ENCODE peak calls at places on chromosome 4, in four cellular contexts. H, R, G and O are unnamed samples.

GRCh38 chr4:135371137-135371536 is 1169.5 kb upstream of the PABPC4L start:
- DNase-seq in H (no peak), R (no peak), G (peak; percentile 30), O (no peak)

GRCh38 chr4:95095352-95095974 is 337.7 kb downstream of the BMPR1B start:
- DNase-seq in H (no peak), R (no peak), G (peak; percentile 44), O (no peak)

GRCh38 chr4:152981278-152981677 is 45.2 kb downstream of the FHDC1 start:
- DNase-seq in H (no peak), R (no peak), G (no peak), O (peak; percentile 40)

GRCh38 chr4:4919926-4920325 is 60.5 kb downstream of the MSX1 start:
- DNase-seq in H (no peak), R (no peak), G (no peak), O (no peak)

GRCh38 chr4:54741161-54741560 is 83.4 kb downstream of the KIT start:
- DNase-seq in H (no peak), R (no peak), G (peak; percentile 18), O (no peak)

GRCh38 chr4:20840648-20841190 is 140.5 kb downstream of the PACRGL start:
- DNase-seq in H (no peak), R (no peak), G (no peak), O (no peak)

GRCh38 chr4:57442834-57443291 is 332.7 kb upstream of the IGFBP7 start:
- DNase-seq in H (peak; percentile 56), R (peak; percentile 42), G (peak; percentile 83), O (no peak)

GRCh38 chr4:170122252-170122651 is 32.5 kb upstream of the AADAT start:
- DNase-seq in H (no peak), R (no peak), G (no peak), O (no peak)

GRCh38 chr4:20652226-20652836 is 47.9 kb upstream of the PACRGL start:
- DNase-seq in H (no peak), R (no peak), G (no peak), O (no peak)

GRCh38 chr4:74223098-74223497 is 65.2 kb downstream of the MTHFD2L start:
- DNase-seq in H (no peak), R (no peak), G (no peak), O (no peak)

GRCh38 chr4:74218201-74218600 is 60.3 kb downstream of the MTHFD2L start:
- DNase-seq in H (no peak), R (no peak), G (no peak), O (no peak)

GRCh38 chr4:74228691-74229640 is 71.0 kb downstream of the MTHFD2L start:
- DNase-seq in H (peak; percentile 79), R (peak; percentile 76), G (peak; percentile 93), O (peak; percentile 88)

GRCh38 chr4:74219241-74219640 is 61.3 kb downstream of the MTHFD2L start:
- DNase-seq in H (no peak), R (no peak), G (peak; percentile 10), O (no peak)

GRCh38 chr4:74223801-74224200 is 65.9 kb downstream of the MTHFD2L start:
- DNase-seq in H (no peak), R (no peak), G (no peak), O (no peak)
- H3K27ac ChIP-seq in H (no peak overlapping the region), R (no peak overlapping the region), G (no peak overlapping the region), O (no peak overlapping the region)

DNA sequence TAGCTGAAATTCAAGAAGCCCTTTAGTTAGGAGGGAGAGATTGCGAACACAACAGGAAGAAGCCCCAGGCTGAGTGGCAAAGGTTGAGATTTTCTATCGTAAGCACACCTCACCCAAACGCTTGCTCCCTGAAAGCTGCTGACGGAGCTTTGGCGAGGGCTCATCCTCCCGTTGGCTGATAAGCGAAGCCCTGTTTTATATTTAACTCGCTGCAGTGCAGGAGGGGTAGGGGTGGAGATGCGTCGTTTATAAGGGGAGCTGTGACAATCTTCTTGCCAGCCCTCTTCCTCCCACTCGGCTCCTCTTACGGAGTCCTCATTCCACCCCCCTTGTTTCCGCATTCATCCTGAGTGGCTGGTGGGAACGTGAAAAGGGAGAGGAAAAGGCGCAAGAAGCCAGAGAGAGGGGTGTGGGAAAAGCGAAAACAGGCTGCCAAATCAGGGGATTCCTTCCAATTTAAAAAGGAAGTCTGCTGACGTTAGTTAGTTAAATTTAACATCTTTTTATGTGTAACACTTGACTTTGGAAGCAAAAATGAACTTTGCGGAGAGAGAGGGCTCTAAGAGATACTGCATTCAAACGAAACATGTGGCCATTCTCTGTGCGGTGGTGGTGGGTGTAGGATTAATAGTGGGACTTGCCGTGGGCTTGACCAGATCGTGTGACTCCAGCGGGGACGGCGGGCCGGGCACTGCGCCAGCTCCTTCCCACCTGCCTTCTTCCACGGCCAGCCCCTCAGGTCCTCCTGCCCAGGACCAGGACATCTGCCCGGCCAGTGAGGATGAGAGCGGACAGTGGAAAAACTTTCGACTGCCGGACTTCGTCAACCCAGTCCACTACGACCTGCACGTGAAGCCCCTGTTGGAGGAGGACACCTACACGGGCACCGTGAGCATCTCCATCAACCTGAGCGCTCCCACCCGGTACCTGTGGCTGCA is at the start of gene ENPEP:
- DNase-seq in H (no peak), R (no peak), G (peak; percentile 62), O (no peak)
- TF ChIP-seq POLR2AphosphoS5 in H (no peak), R (no peak), G (no peak), O (peak; percentile 25)

DNA sequence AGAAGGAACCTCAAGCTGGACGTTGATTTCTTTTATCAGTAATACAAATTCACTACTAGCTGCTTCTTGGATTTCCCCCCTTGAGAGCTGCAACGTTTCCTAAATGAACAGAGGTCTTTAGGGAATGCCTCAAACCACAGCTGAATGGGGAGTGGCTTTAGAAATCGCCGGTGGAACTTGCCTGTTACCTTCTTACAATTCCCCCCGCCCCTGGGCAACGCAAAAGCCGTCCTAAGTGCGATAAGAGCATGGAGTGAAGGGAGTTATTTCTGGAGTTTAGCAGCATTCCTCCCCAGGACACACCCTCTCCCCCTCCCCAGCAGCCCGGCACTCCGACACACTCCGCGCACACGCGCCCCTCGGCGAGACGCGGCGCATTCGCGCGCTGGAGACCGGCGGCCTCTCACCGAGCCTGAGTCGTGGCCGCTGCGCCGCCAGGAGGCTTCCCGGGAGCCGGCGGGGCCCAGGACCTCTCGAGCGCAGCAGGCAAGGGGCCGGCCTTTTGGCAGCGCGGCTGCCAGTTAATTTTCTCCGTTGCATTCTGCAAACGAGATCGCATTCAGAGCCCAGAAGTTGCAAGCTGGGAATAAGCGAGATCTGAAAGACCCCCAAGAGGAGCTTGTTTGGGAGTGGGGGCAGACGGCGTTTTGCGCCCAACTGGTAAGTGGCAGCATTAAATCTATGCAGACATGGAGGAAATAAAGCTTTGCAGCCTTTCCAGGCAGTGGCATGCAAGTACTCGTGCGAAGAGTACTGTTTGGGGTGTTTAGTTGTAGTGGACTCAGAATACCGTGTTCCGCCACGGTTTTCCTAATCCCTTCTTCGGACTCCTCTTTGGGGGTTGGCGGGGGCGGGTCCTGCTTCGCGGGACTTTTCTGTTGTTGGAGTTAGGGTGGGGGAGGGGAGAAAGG is 134.6 kb downstream of the PALLD start:
- DNase-seq in H (peak; percentile 69), R (peak; percentile 54), G (peak; percentile 87), O (peak; percentile 76)
- TF ChIP-seq CTCF in H (no peak), R (peak; percentile 19), G (peak; percentile 32), O (no peak)

GRCh38 chr4:165294907-165295306 is 32.6 kb upstream of the MSMO1 start:
- DNase-seq in H (no peak), R (peak; percentile 27), G (peak; percentile 18), O (peak; percentile 79)
- H3K27ac ChIP-seq in H (no peak overlapping the region), R (peak overlapping the region; percentile 27), G (no peak overlapping the region), O (peak overlapping the region; percentile 54)

GRCh38 chr4:26047795-26048194 is 133.8 kb downstream of the SMIM20 start:
- DNase-seq in H (no peak), R (no peak), G (no peak), O (no peak)

GRCh38 chr4:26050212-26050643 is 136.2 kb downstream of the SMIM20 start:
- DNase-seq in H (no peak), R (peak; percentile 44), G (no peak), O (no peak)

GRCh38 chr4:26048962-26049361 is 134.9 kb downstream of the SMIM20 start:
- DNase-seq in H (no peak), R (no peak), G (no peak), O (no peak)

GRCh38 chr4:26049447-26049846 is 135.4 kb downstream of the SMIM20 start:
- DNase-seq in H (no peak), R (no peak), G (no peak), O (no peak)

DNA sequence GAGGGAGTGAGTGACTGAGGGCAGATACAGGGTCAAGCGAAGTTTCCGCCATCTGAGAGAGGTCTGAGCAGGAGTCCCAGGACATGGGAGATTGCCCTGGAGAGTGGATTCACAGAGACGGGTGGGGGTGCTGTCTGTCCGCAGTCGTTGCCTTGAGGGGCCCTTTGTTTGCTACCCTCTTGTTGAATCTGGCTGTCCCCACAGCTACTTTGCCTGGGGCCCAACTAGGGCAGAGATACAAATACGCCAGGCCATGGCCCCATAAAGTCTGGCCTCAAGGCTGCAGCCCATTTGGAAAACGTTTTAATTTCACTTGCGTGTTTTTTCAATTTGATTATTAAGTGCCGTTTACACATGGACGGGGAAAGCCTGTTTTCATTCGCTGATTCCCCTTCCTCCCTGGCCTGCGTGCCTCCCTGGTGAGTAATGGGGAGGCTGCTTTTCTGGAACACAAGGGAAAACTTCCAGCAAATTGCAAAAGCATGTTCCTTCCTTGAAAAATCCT is 134.4 kb downstream of the SMIM20 start:
- DNase-seq in H (no peak), R (no peak), G (no peak), O (no peak)
- TF ChIP-seq POLR2AphosphoS5 in H (peak; percentile 86), R (peak; percentile 44), G (no peak), O (no peak)

GRCh38 chr4:89307446-89308160 is at the start of gene GPRIN3:
- DNase-seq in H (peak; percentile 61), R (peak; percentile 64), G (peak; percentile 76), O (peak; percentile 92)
- TF ChIP-seq CTCF in H (no peak), R (no peak), G (no peak), O (no peak)

DNA sequence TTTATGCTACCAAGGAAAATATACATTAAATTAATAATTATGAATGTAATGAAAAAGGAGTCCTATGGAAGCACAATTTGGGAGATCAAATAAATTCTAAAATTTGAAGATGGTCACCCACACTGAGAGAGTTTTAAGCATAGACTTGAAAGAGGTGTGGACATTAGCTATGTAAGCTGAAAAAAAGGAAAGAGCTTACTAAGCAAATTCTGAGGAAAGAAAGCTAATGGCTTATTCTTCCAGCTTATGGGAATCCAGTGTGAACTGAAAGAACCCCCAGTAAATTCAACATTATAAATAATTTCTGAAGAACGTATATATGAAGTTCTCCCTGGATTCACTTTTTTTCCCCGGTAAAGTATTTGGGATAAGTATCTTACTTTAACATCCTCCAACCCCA is 78.2 kb upstream of the GUCY1A1 start:
- DNase-seq in H (no peak), R (no peak), G (no peak), O (no peak)
- H3K27ac ChIP-seq in H (no peak overlapping the region), R (no peak overlapping the region), G (no peak overlapping the region), O (no peak overlapping the region)

GRCh38 chr4:88320780-88321373 is 36.5 kb upstream of the PPM1K start:
- DNase-seq in H (peak; percentile 30), R (peak; percentile 40), G (peak; percentile 22), O (peak; percentile 81)
- TF ChIP-seq POLR2AphosphoS5 in H (no peak), R (no peak), G (no peak), O (no peak)